ENCODE peak calls at places on chromosome 17, in eight cellular contexts. J, R, Q, U, Y, D, X and W are unnamed samples.

GRCh38 chr17:68461589-68461988 is 4.3 kb upstream of the WIPI1 start:
- DNase-seq in D (no peak), U (no peak), R (no peak), Q (no peak), J (no peak), Y (peak; percentile 82), X (no peak), W (no peak)

GRCh38 chr17:12342609-12343248 is 322.1 kb downstream of the MAP2K4 start:
- DNase-seq in U (peak; percentile 37), J (no peak), Q (no peak), Y (no peak), R (no peak), D (peak; percentile 22), X (peak; percentile 36), W (no peak)

GRCh38 chr17:60622961-60623360 is 23.0 kb downstream of the PPM1D start:
- DNase-seq in U (no peak), Q (no peak), D (no peak), X (no peak), J (no peak), R (no peak), Y (no peak), W (no peak)

GRCh38 chr17:30091771-30092170 is 24.8 kb upstream of the NSRP1 start:
- DNase-seq in Q (no peak), D (no peak), J (peak; percentile 92), X (no peak), Y (no peak), U (no peak), R (no peak), W (no peak)

GRCh38 chr17:1779571-1780074 is 17.8 kb downstream of the SERPINF1 start:
- DNase-seq in R (peak; percentile 78), Y (peak; percentile 57), J (peak; percentile 95), Q (peak; percentile 80), D (no peak), X (no peak), U (peak; percentile 92), W (peak; percentile 93)

GRCh38 chr17:79612468-79613194 is 1.8 kb upstream of the RBFOX3 start:
- DNase-seq in Q (no peak), X (peak; percentile 65), Y (peak; percentile 25), J (peak; percentile 5), D (peak; percentile 94), U (no peak), R (no peak), W (no peak)

GRCh38 chr17:40500709-40501108 is 714 bp downstream of the TNS4 start:
- DNase-seq in X (no peak), D (no peak), Y (no peak), J (no peak), R (no peak), Q (no peak), U (no peak), W (peak; percentile 61)

GRCh38 chr17:7842380-7842949 is 8.4 kb downstream of the KDM6B start:
- DNase-seq in Q (no peak), J (peak; percentile 97), U (peak; percentile 81), D (peak; percentile 78), X (peak; percentile 70), Y (peak; percentile 85), R (peak; percentile 61), W (no peak)

GRCh38 chr17:77382356-77382911 is 241.7 kb downstream of the SEC14L1 start:
- DNase-seq in J (no peak), Q (no peak), Y (no peak), R (no peak), U (peak; percentile 58), D (no peak), X (no peak), W (no peak)

GRCh38 chr17:57956311-57957119 is 1.3 kb upstream of the CUEDC1 start:
- DNase-seq in X (no peak), D (no peak), Y (no peak), Q (no peak), J (no peak), U (no peak), R (peak; percentile 41), W (peak; percentile 60)

GRCh38 chr17:2214047-2214717 is 89.4 kb downstream of the SMG6 start:
- DNase-seq in Y (peak; percentile 87), Q (peak; percentile 59), D (no peak), R (no peak), J (peak; percentile 93), X (no peak), U (peak; percentile 60), W (peak; percentile 84)

GRCh38 chr17:9401434-9401833 is 174.2 kb downstream of the STX8 start:
- DNase-seq in J (peak; percentile 78), Q (no peak), D (peak; percentile 28), X (no peak), Y (no peak), U (no peak), R (no peak), W (no peak)

GRCh38 chr17:82035956-82036633 is 1.4 kb downstream of the DCXR start:
- DNase-seq in D (no peak), U (no peak), J (no peak), R (no peak), Y (peak; percentile 68), X (no peak), Q (no peak), W (no peak)

GRCh38 chr17:64505320-64506200 is 529 bp downstream of the DDX5 start:
- DNase-seq in Y (peak; percentile 91), J (peak; percentile 82), D (peak; percentile 64), R (peak; percentile 94), Q (peak; percentile 91), X (peak; percentile 65), U (peak; percentile 96), W (peak; percentile 96)

GRCh38 chr17:27649929-27650328 is 18.9 kb downstream of the LGALS9 start:
- DNase-seq in U (no peak), X (no peak), Q (no peak), D (no peak), Y (peak; percentile 51), R (no peak), J (no peak), W (no peak)

GRCh38 chr17:37729905-37730304 is 15.0 kb downstream of the HNF1B start:
- DNase-seq in X (no peak), D (no peak), Y (no peak), R (no peak), Q (no peak), J (no peak), U (no peak), W (no peak)

GRCh38 chr17:34254146-34254545 is 939 bp upstream of the CCL2 start:
- DNase-seq in J (peak; percentile 83), D (no peak), Y (no peak), X (no peak), R (no peak), Q (peak; percentile 36), U (no peak), W (no peak)

GRCh38 chr17:34255841-34256240 is 756 bp downstream of the CCL2 start:
- DNase-seq in U (no peak), Y (no peak), Q (no peak), X (no peak), J (no peak), D (no peak), R (no peak), W (no peak)

GRCh38 chr17:34254651-34255380 is at the start of gene CCL2:
- DNase-seq in D (peak; percentile 75), J (peak; percentile 85), U (peak; percentile 58), R (no peak), X (no peak), Y (peak; percentile 69), Q (peak; percentile 83), W (no peak)

GRCh38 chr17:34257299-34257985 is 2.4 kb downstream of the CCL2 start:
- DNase-seq in D (no peak), Q (no peak), X (no peak), J (peak; percentile 35), R (no peak), U (no peak), Y (no peak), W (no peak)

GRCh38 chr17:34255381-34255732 is 272 bp downstream of the CCL2 start:
- DNase-seq in J (no peak), D (no peak), Q (no peak), R (no peak), Y (no peak), X (no peak), U (no peak), W (no peak)
- TF ChIP-seq POLR2A in J (no peak), D (no peak), Q (no peak), R (no peak), Y (no peak), X (no peak), U (no peak), W (no peak)

GRCh38 chr17:19329839-19330238 is 32.7 kb downstream of the B9D1 start:
- DNase-seq in Y (no peak), J (no peak), Q (no peak), U (peak; percentile 23), R (no peak), D (no peak), X (no peak), W (no peak)

GRCh38 chr17:19331553-19332245 is 30.8 kb downstream of the B9D1 start:
- DNase-seq in Q (no peak), R (no peak), X (no peak), Y (no peak), U (peak; percentile 25), J (peak; percentile 22), D (no peak), W (no peak)

GRCh38 chr17:19330271-19330670 is 32.3 kb downstream of the B9D1 start:
- DNase-seq in X (no peak), D (no peak), J (no peak), Y (no peak), R (no peak), Q (no peak), U (peak; percentile 30), W (no peak)

GRCh38 chr17:19332371-19333131 is 30.0 kb downstream of the B9D1 start:
- DNase-seq in J (no peak), U (peak; percentile 39), Q (no peak), D (no peak), X (no peak), Y (no peak), R (no peak), W (no peak)

GRCh38 chr17:19331134-19331533 is 31.4 kb downstream of the B9D1 start:
- DNase-seq in U (peak; percentile 23), J (peak; percentile 92), D (no peak), X (no peak), Q (no peak), Y (no peak), R (no peak), W (no peak)
- TF ChIP-seq POLR2A in U (no peak), J (no peak), D (no peak), X (no peak), Q (no peak), Y (no peak), R (no peak), W (no peak)

DNA sequence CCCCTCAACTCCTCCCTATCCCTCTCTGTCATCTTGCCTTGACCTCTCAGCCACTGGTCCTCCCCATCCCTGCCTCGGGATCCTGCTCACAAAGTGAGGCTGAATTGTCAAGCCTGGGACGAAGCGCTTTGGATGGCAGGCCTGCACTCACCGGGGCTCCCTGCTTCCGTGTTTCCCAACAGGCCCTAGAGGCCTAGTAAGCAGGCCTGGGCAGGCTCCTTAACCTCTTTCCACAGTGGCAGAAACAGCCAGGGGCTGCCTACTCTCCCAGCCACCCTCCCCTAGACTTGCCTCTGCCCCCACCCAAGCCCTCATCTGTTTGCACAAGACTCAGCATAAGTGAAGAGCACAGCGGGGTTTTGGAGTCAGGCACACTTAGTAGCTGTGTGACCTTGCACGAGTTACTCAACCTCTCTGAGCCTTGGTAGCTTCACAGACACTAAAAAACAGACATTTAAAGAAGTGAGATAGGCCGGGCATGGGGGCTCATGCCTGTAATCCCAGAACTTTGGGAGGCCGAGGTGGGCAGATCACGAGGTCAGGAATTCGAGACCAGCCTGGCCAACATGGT is 5.0 kb upstream of the FADS6 start:
- DNase-seq in X (no peak), J (no peak), Y (no peak), R (no peak), U (no peak), Q (no peak), D (no peak), W (no peak)
- TF ChIP-seq POLR2A in X (no peak), J (no peak), Y (no peak), R (no peak), U (no peak), Q (no peak), D (no peak), W (no peak)

GRCh38 chr17:44775136-44775837 is 16.5 kb downstream of the ADAM11 start:
- DNase-seq in D (peak; percentile 99), X (peak; percentile 99), J (peak; percentile 95), U (peak; percentile 97), Y (peak; percentile 99), R (peak; percentile 95), Q (peak; percentile 96), W (peak; percentile 97)
- TF ChIP-seq POLR2A in D (peak; percentile 58), X (peak; percentile 51), J (no peak), U (no peak), Y (no peak), R (no peak), Q (no peak), W (no peak)